ENCODE peak calls at places on chromosome 9, in ten cellular contexts. U is cardiac fibroblast; Z is mammary epithelial cell; Y is neural crest cell; L is A549; M is GM06990; P is fibroblast of the aortic adventitia; W is CD4-positive, alpha-beta T cell; B is mesothelial cell of epicardium; S is fibroblast of lung. K is an unnamed sample.

GRCh38 chr9:31612336-31613030 is 772.0 kb upstream of the ACO1 start:
- DNase-seq in U (peak; percentile 6), Z (peak; percentile 28), Y (no peak), L (no peak), M (no peak), P (peak; percentile 3), W (no peak), B (no peak), S (peak; percentile 29), K (no peak)

GRCh38 chr9:16864741-16865434 is 5.6 kb downstream of the BNC2 start:
- DNase-seq in U (peak; percentile 51), Z (no peak), Y (no peak), L (no peak), M (no peak), P (peak; percentile 76), W (no peak), B (no peak), S (peak; percentile 83), K (no peak)

GRCh38 chr9:93619272-93619775 is 42.9 kb downstream of the PHF2 start:
- DNase-seq in U (no peak), Z (no peak), Y (no peak), L (no peak), M (no peak), P (no peak), W (no peak), B (peak; percentile 26), S (no peak), K (no peak)

GRCh38 chr9:98709968-98710965 is 1.5 kb upstream of the GABBR2 start:
- DNase-seq in U (peak; percentile 78), Z (peak; percentile 44), Y (peak; percentile 18), L (peak; percentile 32), M (no peak), P (peak; percentile 78), W (no peak), B (peak; percentile 45), S (peak; percentile 61), K (no peak)

GRCh38 chr9:115208503-115208902 is 90.5 kb upstream of the TNC start:
- DNase-seq in U (no peak), Z (peak; percentile 67), Y (no peak), L (no peak), M (no peak), P (peak; percentile 46), W (no peak), B (no peak), S (peak; percentile 89), K (no peak)

GRCh38 chr9:34179528-34180138 is 790 bp downstream of the UBAP1 start:
- DNase-seq in U (peak; percentile 69), Z (peak; percentile 60), Y (no peak), L (peak; percentile 23), M (no peak), P (peak; percentile 80), W (no peak), B (no peak), S (peak; percentile 24), K (no peak)

GRCh38 chr9:37029776-37030590 is 4.1 kb downstream of the PAX5 start:
- DNase-seq in U (no peak), Z (peak; percentile 46), Y (no peak), L (no peak), M (no peak), P (no peak), W (no peak), B (no peak), S (no peak), K (no peak)

GRCh38 chr9:135464181-135464580 is 15.4 kb upstream of the PPP1R26 start:
- DNase-seq in U (no peak), Z (no peak), Y (no peak), L (no peak), M (no peak), P (no peak), W (no peak), B (no peak), S (no peak), K (no peak)

GRCh38 chr9:108056805-108057386 is 567.3 kb upstream of the KLF4 start:
- DNase-seq in U (peak; percentile 43), Z (peak; percentile 85), Y (no peak), L (peak; percentile 67), M (no peak), P (peak; percentile 85), W (no peak), B (no peak), S (peak; percentile 89), K (no peak)

GRCh38 chr9:29144476-29144875 is 1571.2 kb upstream of the C9orf72 start:
- DNase-seq in U (no peak), Z (peak; percentile 24), Y (no peak), L (no peak), M (no peak), P (peak; percentile 1), W (no peak), B (no peak), S (peak; percentile 17), K (no peak)

GRCh38 chr9:79501546-79501945 is 70.2 kb upstream of the TLE4 start:
- DNase-seq in U (no peak), Z (no peak), Y (no peak), L (no peak), M (no peak), P (no peak), W (no peak), B (no peak), S (no peak), K (no peak)

GRCh38 chr9:92947268-92948031 is at the start of gene FGD3:
- DNase-seq in U (peak; percentile 15), Z (no peak), Y (peak; percentile 34), L (no peak), M (no peak), P (no peak), W (peak; percentile 22), B (peak; percentile 59), S (peak; percentile 32), K (no peak)

GRCh38 chr9:137393176-137394150 is 29.5 kb downstream of the EXD3 start:
- DNase-seq in U (no peak), Z (no peak), Y (no peak), L (no peak), M (no peak), P (no peak), W (no peak), B (no peak), S (no peak), K (no peak)

GRCh38 chr9:97220894-97221477 is 86.5 kb upstream of the CCDC180 start:
- DNase-seq in U (no peak), Z (no peak), Y (no peak), L (no peak), M (no peak), P (no peak), W (no peak), B (no peak), S (no peak), K (no peak)

GRCh38 chr9:111108946-111109345 is 70.7 kb upstream of the LPAR1 start:
- DNase-seq in U (peak; percentile 76), Z (peak; percentile 44), Y (no peak), L (no peak), M (no peak), P (peak; percentile 73), W (no peak), B (no peak), S (peak; percentile 53), K (no peak)

GRCh38 chr9:71446081-71446480 is 322.2 kb downstream of the CEMIP2 start:
- DNase-seq in U (no peak), Z (no peak), Y (no peak), L (no peak), M (no peak), P (no peak), W (no peak), B (no peak), S (no peak), K (no peak)

GRCh38 chr9:34010979-34011378 is 37.7 kb downstream of the UBAP2 start:
- DNase-seq in U (peak; percentile 19), Z (peak; percentile 2), Y (no peak), L (peak; percentile 23), M (no peak), P (peak; percentile 28), W (no peak), B (no peak), S (peak; percentile 6), K (no peak)

GRCh38 chr9:78858266-78858665 is 561.3 kb downstream of the PSAT1 start:
- DNase-seq in U (no peak), Z (no peak), Y (peak; percentile 3), L (no peak), M (no peak), P (peak; percentile 35), W (no peak), B (no peak), S (peak; percentile 72), K (no peak)

GRCh38 chr9:126301985-126302603 is 24.5 kb upstream of the MVB12B start:
- DNase-seq in U (peak; percentile 68), Z (peak; percentile 45), Y (peak; percentile 64), L (peak; percentile 64), M (no peak), P (peak; percentile 67), W (peak; percentile 51), B (no peak), S (peak; percentile 54), K (no peak)

GRCh38 chr9:130167927-130168326 is 4.3 kb upstream of the NCS1 start:
- DNase-seq in U (no peak), Z (no peak), Y (no peak), L (no peak), M (no peak), P (no peak), W (no peak), B (no peak), S (no peak), K (no peak)
- TF ChIP-seq CTCF in U (no peak), Z (no peak), Y (no peak), L (no peak), M (no peak), P (no peak), W (no peak), B (no peak), S (no peak), K (no peak)

DNA sequence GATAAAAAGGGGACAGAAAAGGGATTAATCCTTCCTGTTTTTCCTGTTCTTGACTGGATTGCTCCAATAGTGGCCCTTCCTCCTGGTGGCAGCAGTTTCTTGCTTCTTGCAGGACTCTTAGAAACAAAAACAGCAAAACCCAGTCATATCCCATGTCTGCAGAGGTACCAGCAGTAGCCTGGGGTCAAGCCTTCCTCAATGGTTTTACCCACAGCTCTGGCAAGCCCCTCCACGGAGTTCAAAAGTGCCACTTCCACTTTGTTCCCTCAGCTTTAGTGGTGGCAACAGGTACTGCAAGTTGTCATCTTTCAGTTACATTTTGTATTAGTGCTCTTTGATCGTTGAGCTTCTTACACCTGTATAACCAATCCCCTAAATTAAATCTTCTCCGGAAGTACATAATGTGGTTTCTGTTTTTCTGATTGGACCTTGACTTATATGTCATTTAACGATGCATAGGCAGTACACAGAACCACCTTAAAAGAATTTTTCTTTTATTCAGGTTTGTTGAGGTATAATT is 8.7 kb upstream of the RANBP6 start:
- DNase-seq in U (peak; percentile 6), Z (no peak), Y (no peak), L (peak; percentile 35), M (peak; percentile 24), P (no peak), W (no peak), B (no peak), S (no peak), K (no peak)
- TF ChIP-seq CTCF in U (peak; percentile 62), Z (peak; percentile 53), Y (peak; percentile 66), L (peak; percentile 37), M (peak; percentile 62), P (peak; percentile 63), W (peak; percentile 40), B (peak; percentile 85), S (peak; percentile 47), K (no peak)

GRCh38 chr9:96025995-96026572 is 150.6 kb downstream of the ERCC6L2 start:
- DNase-seq in U (no peak), Z (no peak), Y (peak; percentile 47), L (no peak), M (no peak), P (no peak), W (no peak), B (no peak), S (no peak), K (no peak)
- TF ChIP-seq CTCF in U (peak; percentile 13), Z (no peak), Y (peak; percentile 50), L (no peak), M (peak; percentile 53), P (no peak), W (no peak), B (no peak), S (no peak), K (no peak)

GRCh38 chr9:88874391-88874790 is 116.9 kb upstream of the S1PR3 start:
- DNase-seq in U (no peak), Z (no peak), Y (no peak), L (peak; percentile 47), M (no peak), P (no peak), W (no peak), B (no peak), S (peak; percentile 29), K (no peak)
- TF ChIP-seq CTCF in U (no peak), Z (peak; percentile 3), Y (no peak), L (no peak), M (peak; percentile 13), P (no peak), W (no peak), B (no peak), S (no peak), K (no peak)

K was measured in omental fat pad.